ENCODE peak calls at places on chromosomes 11 and 22, in seven cellular contexts. One of them, this sample, is unnamed.

GRCh38 chr11:74932797-74933196 is 16.1 kb downstream of the XRRA1 start:
- DNase-seq in WTC11: no peak
- DNase-seq in HCEC 1CT: peak; percentile 89
- DNase-seq in GM20000: no peak
- DNase-seq in LHCN-M2: peak; percentile 73
- DNase-seq in HCT116: no peak
- DNase-seq in activated CD8-positive, alpha-beta T cell treated with anti-CD3 and anti-CD28 coated beads for 36 hours: peak; percentile 62
- DNase-seq in this sample: peak; percentile 95

GRCh38 chr11:132137981-132138313 is 767.5 kb downstream of the NTM start:
- DNase-seq in WTC11: no peak
- DNase-seq in HCEC 1CT: no peak
- DNase-seq in GM20000: no peak
- DNase-seq in LHCN-M2: peak; percentile 19
- DNase-seq in HCT116: no peak
- DNase-seq in activated CD8-positive, alpha-beta T cell treated with anti-CD3 and anti-CD28 coated beads for 36 hours: no peak
- DNase-seq in this sample: peak; percentile 26

GRCh38 chr22:22037740-22038139 is 55.2 kb upstream of the TOP3B start:
- DNase-seq in WTC11: no peak
- DNase-seq in HCEC 1CT: peak; percentile 38
- DNase-seq in GM20000: no peak
- DNase-seq in LHCN-M2: no peak
- DNase-seq in HCT116: no peak
- DNase-seq in activated CD8-positive, alpha-beta T cell treated with anti-CD3 and anti-CD28 coated beads for 36 hours: no peak
- DNase-seq in this sample: peak; percentile 91

GRCh38 chr11:18791175-18792065 is at the start of gene PTPN5:
- DNase-seq in WTC11: peak; percentile 64
- DNase-seq in HCEC 1CT: no peak
- DNase-seq in GM20000: no peak
- DNase-seq in LHCN-M2: no peak
- DNase-seq in HCT116: no peak
- DNase-seq in activated CD8-positive, alpha-beta T cell treated with anti-CD3 and anti-CD28 coated beads for 36 hours: no peak
- DNase-seq in this sample: no peak

GRCh38 chr11:217704-218103 is 10.2 kb downstream of the RIC8A start:
- DNase-seq in WTC11: no peak
- DNase-seq in HCEC 1CT: no peak
- DNase-seq in GM20000: no peak
- DNase-seq in LHCN-M2: no peak
- DNase-seq in HCT116: no peak
- DNase-seq in activated CD8-positive, alpha-beta T cell treated with anti-CD3 and anti-CD28 coated beads for 36 hours: peak; percentile 35
- DNase-seq in this sample: no peak

GRCh38 chr11:1890856-1891830 is 552 bp downstream of the PRR33 start:
- DNase-seq in WTC11: no peak
- DNase-seq in HCEC 1CT: no peak
- DNase-seq in GM20000: peak; percentile 34
- DNase-seq in LHCN-M2: no peak
- DNase-seq in HCT116: no peak
- DNase-seq in activated CD8-positive, alpha-beta T cell treated with anti-CD3 and anti-CD28 coated beads for 36 hours: peak; percentile 48
- DNase-seq in this sample: no peak

GRCh38 chr22:37211853-37212173 is 464 bp downstream of the SSTR3 start:
- DNase-seq in WTC11: no peak
- DNase-seq in HCEC 1CT: no peak
- DNase-seq in GM20000: no peak
- DNase-seq in LHCN-M2: no peak
- DNase-seq in HCT116: no peak
- DNase-seq in activated CD8-positive, alpha-beta T cell treated with anti-CD3 and anti-CD28 coated beads for 36 hours: peak; percentile 0
- DNase-seq in this sample: no peak

GRCh38 chr11:39374963-39375698 is 2084.3 kb downstream of the LRRC4C start:
- DNase-seq in WTC11: no peak
- DNase-seq in HCEC 1CT: no peak
- DNase-seq in GM20000: peak; percentile 8
- DNase-seq in LHCN-M2: peak; percentile 8
- DNase-seq in HCT116: peak; percentile 10
- DNase-seq in activated CD8-positive, alpha-beta T cell treated with anti-CD3 and anti-CD28 coated beads for 36 hours: peak; percentile 2
- DNase-seq in this sample: peak; percentile 2

GRCh38 chr11:1936072-1936780 is 10.9 kb upstream of the MRPL23 start:
- DNase-seq in WTC11: peak; percentile 13
- DNase-seq in HCEC 1CT: no peak
- DNase-seq in GM20000: no peak
- DNase-seq in LHCN-M2: no peak
- DNase-seq in HCT116: no peak
- DNase-seq in activated CD8-positive, alpha-beta T cell treated with anti-CD3 and anti-CD28 coated beads for 36 hours: no peak
- DNase-seq in this sample: no peak

GRCh38 chr11:61701298-61701993 is 21.3 kb downstream of the DAGLA start:
- DNase-seq in WTC11: peak; percentile 81
- DNase-seq in HCEC 1CT: no peak
- DNase-seq in GM20000: no peak
- DNase-seq in LHCN-M2: no peak
- DNase-seq in HCT116: peak; percentile 22
- DNase-seq in activated CD8-positive, alpha-beta T cell treated with anti-CD3 and anti-CD28 coated beads for 36 hours: peak; percentile 32
- DNase-seq in this sample: peak; percentile 16

GRCh38 chr11:119093951-119094815 is 7.5 kb downstream of the DPAGT1 start:
- DNase-seq in WTC11: peak; percentile 28
- DNase-seq in HCEC 1CT: peak; percentile 43
- DNase-seq in GM20000: peak; percentile 20
- DNase-seq in LHCN-M2: peak; percentile 38
- DNase-seq in HCT116: no peak
- DNase-seq in activated CD8-positive, alpha-beta T cell treated with anti-CD3 and anti-CD28 coated beads for 36 hours: peak; percentile 56
- DNase-seq in this sample: peak; percentile 38